ENCODE peak calls at places on chromosomes 5 and 9, in ten cellular contexts. D is uterus; S is endothelial cell; Y is CD4-positive, alpha-beta T cell; Z is cardiac muscle cell; L is heart right ventricle; V is brain microvascular endothelial cell; M is left lung; A is GM06990; K is fibroblast of the aortic adventitia. Q is an unnamed sample.

GRCh38 chr9:4224181-4224580 is 75.7 kb downstream of the GLIS3 start:
- DNase-seq in V (no peak), M (no peak), Y (no peak), S (no peak), L (no peak), D (no peak), Z (no peak), K (no peak), A (no peak), Q (no peak)

GRCh38 chr9:106560540-106560939 is 302.4 kb upstream of the ZNF462 start:
- DNase-seq in K (no peak), D (no peak), L (no peak), Y (no peak), A (no peak), M (no peak), V (no peak), S (no peak), Z (no peak), Q (no peak)

GRCh38 chr9:91991621-91992435 is 41.8 kb upstream of the ROR2 start:
- DNase-seq in A (no peak), M (no peak), Y (no peak), Z (no peak), K (peak; percentile 12), D (no peak), L (no peak), S (no peak), V (no peak), Q (no peak)

GRCh38 chr5:64949331-64949730 is 180.6 kb downstream of the CWC27 start:
- DNase-seq in S (no peak), L (no peak), K (no peak), A (no peak), Z (no peak), M (no peak), V (no peak), D (no peak), Y (no peak), Q (no peak)

GRCh38 chr9:81032831-81033230 is 656.5 kb downstream of the TLE1 start:
- DNase-seq in Y (no peak), S (no peak), L (no peak), V (peak; percentile 10), A (no peak), M (no peak), D (no peak), Z (no peak), K (peak; percentile 15), Q (no peak)

GRCh38 chr5:172143875-172144274 is 44.1 kb downstream of the STK10 start:
- DNase-seq in A (no peak), S (no peak), K (no peak), V (no peak), Y (no peak), L (no peak), M (no peak), Z (no peak), D (no peak), Q (no peak)

GRCh38 chr5:17069995-17070405 is 133.9 kb upstream of the MYO10 start:
- DNase-seq in D (no peak), Y (no peak), L (no peak), S (no peak), M (no peak), A (no peak), Z (peak; percentile 38), V (no peak), K (peak; percentile 73), Q (no peak)

GRCh38 chr5:103461223-103461622 is 101.4 kb downstream of the NUDT12 start:
- DNase-seq in Z (no peak), Y (no peak), A (no peak), K (peak; percentile 67), M (no peak), D (no peak), V (peak; percentile 78), L (no peak), S (no peak), Q (no peak)

DNA sequence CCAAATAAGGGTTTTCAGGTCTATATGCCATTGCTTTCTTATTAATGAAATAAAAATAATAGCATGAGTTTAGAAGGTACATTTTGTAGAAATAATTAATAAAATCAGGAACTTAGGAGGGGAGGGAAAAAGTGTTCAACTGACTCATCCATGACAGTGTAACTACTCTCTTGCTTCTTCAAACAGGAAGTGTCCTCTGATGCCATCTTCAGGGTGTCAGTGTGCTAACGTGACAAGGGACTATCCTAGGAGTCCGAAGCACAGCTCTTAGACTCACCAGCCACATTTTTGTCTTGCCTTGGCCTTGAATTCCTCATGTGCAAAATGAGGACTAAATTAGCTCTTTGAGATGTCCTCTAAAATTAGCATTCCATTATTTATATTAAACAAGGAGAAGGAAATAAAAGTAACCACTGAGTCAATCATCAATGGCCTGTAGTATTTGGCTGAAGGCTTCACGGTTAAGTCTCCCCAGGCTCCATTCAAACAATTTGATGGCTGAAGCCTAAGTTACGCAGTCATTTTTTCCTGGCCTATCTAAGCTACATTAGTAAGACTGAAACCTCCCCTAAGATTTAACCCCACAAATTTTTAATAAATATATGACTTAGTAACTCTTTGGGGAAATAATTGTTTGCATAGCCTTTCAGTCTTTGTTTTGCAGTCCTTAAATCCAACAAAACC is 151.1 kb downstream of the ARL15 start:
- DNase-seq in A (no peak), K (no peak), Z (no peak), D (no peak), S (no peak), L (no peak), Y (no peak), M (no peak), V (peak; percentile 32), Q (peak; percentile 13)
- TF ChIP-seq CTCF in A (no peak), K (no peak), Z (no peak), D (no peak), S (no peak), L (peak; percentile 19), Y (no peak), M (no peak), V (peak; percentile 16), Q (peak; percentile 1)

GRCh38 chr9:121599186-121599871 is 52.1 kb upstream of the DAB2IP start:
- DNase-seq in V (no peak), M (peak; percentile 93), Z (peak; percentile 98), A (no peak), D (peak; percentile 80), K (no peak), S (peak; percentile 60), Y (no peak), L (peak; percentile 78), Q (peak; percentile 49)

GRCh38 chr9:121599872-121600585 is 51.4 kb upstream of the DAB2IP start:
- DNase-seq in D (no peak), A (no peak), L (no peak), M (no peak), Z (peak; percentile 35), V (no peak), S (no peak), Y (no peak), K (no peak), Q (peak; percentile 33)

GRCh38 chr9:121596515-121596914 is 54.9 kb upstream of the DAB2IP start:
- DNase-seq in A (no peak), D (no peak), V (no peak), L (no peak), M (no peak), Y (no peak), Z (no peak), K (no peak), S (no peak), Q (no peak)

GRCh38 chr9:121597693-121598166 is 53.7 kb upstream of the DAB2IP start:
- DNase-seq in D (no peak), M (no peak), Y (no peak), A (no peak), L (no peak), S (no peak), V (no peak), Z (no peak), K (no peak), Q (no peak)

DNA sequence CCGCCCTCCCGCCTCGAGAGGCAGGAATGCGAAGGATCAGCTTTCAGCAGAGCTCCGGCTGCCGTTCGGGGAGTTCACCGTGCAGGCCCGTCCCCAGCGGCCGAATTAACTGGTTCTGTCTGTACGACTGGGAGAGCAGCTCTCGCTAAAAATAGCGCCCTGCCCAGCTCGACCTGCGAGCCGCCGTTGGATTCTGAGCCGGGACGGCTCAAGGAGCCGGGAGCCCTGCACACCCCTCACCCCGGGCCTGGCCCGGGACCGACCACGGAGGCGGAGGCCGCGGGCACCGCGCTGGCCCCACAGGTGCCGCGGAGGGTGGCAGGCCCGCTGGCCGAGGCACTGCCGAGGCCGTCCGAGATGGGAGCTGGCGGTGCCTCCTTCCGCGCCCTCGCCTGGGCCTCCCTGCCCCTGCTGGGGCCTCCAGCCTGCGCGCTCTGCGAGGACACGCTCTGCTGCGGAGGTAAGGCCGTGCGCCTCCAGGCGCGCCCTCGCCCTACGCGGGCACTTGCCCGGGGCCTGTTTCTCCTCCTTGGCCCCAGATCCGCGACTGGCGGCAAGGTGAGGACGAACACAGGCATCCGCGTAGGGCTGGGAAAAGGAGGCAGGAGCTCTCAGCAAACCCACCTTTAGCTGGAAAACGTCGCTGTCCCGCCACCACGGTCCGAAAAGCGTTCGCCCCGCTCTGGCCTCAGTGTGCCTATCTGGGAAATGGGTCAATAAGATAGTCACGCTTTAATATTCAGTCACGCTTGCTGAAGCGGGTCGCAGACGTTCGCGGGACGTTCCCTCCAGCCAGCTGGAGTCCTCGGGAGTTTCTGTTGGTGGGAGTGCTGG is 53.0 kb upstream of the DAB2IP start:
- DNase-seq in S (peak; percentile 76), L (peak; percentile 88), D (peak; percentile 87), K (peak; percentile 55), V (peak; percentile 74), M (peak; percentile 90), A (no peak), Y (no peak), Z (peak; percentile 98), Q (peak; percentile 39)
- TF ChIP-seq CTCF in S (no peak), L (peak; percentile 61), D (peak; percentile 42), K (peak; percentile 35), V (peak; percentile 59), M (no peak), A (no peak), Y (no peak), Z (peak; percentile 25), Q (no peak)

GRCh38 chr5:83924891-83925290 is 204.2 kb upstream of the HAPLN1 start:
- DNase-seq in Z (no peak), L (no peak), M (no peak), A (no peak), S (no peak), K (peak; percentile 75), Y (no peak), D (no peak), V (peak; percentile 74), Q (no peak)

GRCh38 chr5:83921794-83922193 is 201.1 kb upstream of the HAPLN1 start:
- DNase-seq in Y (no peak), V (no peak), D (no peak), L (no peak), Z (no peak), A (no peak), M (no peak), K (no peak), S (no peak), Q (no peak)

GRCh38 chr5:83925321-83925877 is 204.7 kb upstream of the HAPLN1 start:
- DNase-seq in K (peak; percentile 91), A (no peak), Y (no peak), Z (no peak), M (no peak), D (no peak), V (peak; percentile 79), S (no peak), L (no peak), Q (no peak)

GRCh38 chr5:83924171-83924570 is 203.5 kb upstream of the HAPLN1 start:
- DNase-seq in D (no peak), L (no peak), A (no peak), Y (no peak), V (peak; percentile 61), K (peak; percentile 85), S (no peak), Z (no peak), M (no peak), Q (no peak)

DNA sequence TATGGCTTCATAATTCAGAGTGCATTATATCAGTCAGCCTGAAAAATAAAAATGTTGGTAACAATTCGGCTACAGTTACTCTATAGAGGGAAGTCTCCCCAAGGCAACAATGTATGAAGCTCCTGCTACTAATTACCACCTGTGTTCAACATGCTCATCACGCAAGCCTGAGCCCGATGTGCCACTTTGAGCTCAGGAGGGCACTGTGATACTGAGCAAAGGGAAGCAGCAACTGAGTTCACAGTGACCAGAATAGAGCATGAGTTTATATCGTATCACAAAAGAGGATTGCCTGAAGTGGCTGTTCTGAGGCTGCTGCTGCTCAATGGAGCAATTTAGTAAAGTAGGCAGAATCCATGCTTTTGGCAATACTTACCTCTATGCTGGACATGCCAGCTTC is 202.0 kb upstream of the HAPLN1 start:
- DNase-seq in D (no peak), M (no peak), S (no peak), L (no peak), A (no peak), V (no peak), Z (no peak), Y (no peak), K (no peak), Q (no peak)
- TF ChIP-seq CTCF in D (no peak), M (no peak), S (no peak), L (no peak), A (no peak), V (peak; percentile 3), Z (no peak), Y (no peak), K (no peak), Q (no peak)

DNA sequence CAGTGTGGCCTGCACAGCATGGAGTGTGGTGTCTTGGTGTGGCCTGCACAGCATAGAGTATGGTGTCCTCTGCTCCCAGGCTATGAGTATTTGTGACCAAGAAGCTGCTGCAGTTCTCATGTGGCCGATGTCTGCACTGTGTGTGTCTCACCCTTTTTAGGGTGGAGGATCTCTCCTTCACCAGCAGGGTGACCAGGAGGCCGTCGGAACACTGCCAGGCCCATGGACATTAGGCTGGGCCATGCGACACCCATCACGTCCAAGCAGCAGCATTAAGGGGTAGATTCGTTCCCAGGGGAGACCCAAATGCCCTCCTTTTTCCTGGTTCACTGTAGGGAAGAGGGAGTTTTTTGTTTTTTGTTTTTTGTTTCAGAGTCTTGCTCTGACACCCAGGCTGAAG is 115.3 kb upstream of the SPIN1 start:
- DNase-seq in M (no peak), K (no peak), L (no peak), D (no peak), Z (no peak), Y (no peak), A (no peak), S (no peak), V (no peak), Q (no peak)
- TF ChIP-seq CTCF in M (no peak), K (no peak), L (no peak), D (no peak), Z (no peak), Y (no peak), A (no peak), S (no peak), V (peak; percentile 5), Q (no peak)

Q was measured in GM20000.